ENCODE peak calls at places on chromosomes 1 and 21, in five cellular contexts. V is esophagus muscularis mucosa, A is astrocyte, R is heart right ventricle, H is suprapubic skin. W is an unnamed sample.

GRCh38 chr1:161088587-161089110 is 709 bp downstream of the NECTIN4 start:
- DNase-seq in V (no peak), A (peak; percentile 26), R (no peak), H (peak; percentile 50), W (no peak)

GRCh38 chr1:37391181-37391949 is 83.0 kb upstream of the ZC3H12A start:
- DNase-seq in V (no peak), A (no peak), R (no peak), H (no peak), W (no peak)

GRCh38 chr1:209653915-209654351 is 1.7 kb upstream of the LAMB3 start:
- DNase-seq in V (no peak), A (no peak), R (no peak), H (no peak), W (no peak)

GRCh38 chr1:116806245-116806644 is 52.0 kb downstream of the CD2 start:
- DNase-seq in V (peak; percentile 70), A (no peak), R (no peak), H (no peak), W (no peak)

GRCh38 chr1:168408531-168409242 is 128.0 kb downstream of the TBX19 start:
- DNase-seq in V (peak; percentile 57), A (peak; percentile 61), R (no peak), H (no peak), W (no peak)

GRCh38 chr1:59739111-59739510 is 75.6 kb upstream of the HOOK1 start:
- DNase-seq in V (no peak), A (no peak), R (no peak), H (no peak), W (no peak)

GRCh38 chr1:22886211-22886610 is 86.5 kb downstream of the LACTBL1 start:
- DNase-seq in V (no peak), A (peak; percentile 61), R (no peak), H (no peak), W (no peak)

GRCh38 chr1:7278045-7278444 is 492.8 kb downstream of the CAMTA1 start:
- DNase-seq in V (peak; percentile 45), A (no peak), R (no peak), H (no peak), W (peak; percentile 25)

GRCh38 chr1:93304716-93305138 is 41.0 kb upstream of the DR1 start:
- DNase-seq in V (no peak), A (peak; percentile 49), R (peak; percentile 54), H (no peak), W (no peak)

GRCh38 chr1:228994691-228995090 is 259.4 kb downstream of the RHOU start:
- DNase-seq in V (no peak), A (no peak), R (no peak), H (no peak), W (no peak)

GRCh38 chr1:246632584-246633168 is 66.4 kb downstream of the CNST start:
- DNase-seq in V (no peak), A (peak; percentile 98), R (no peak), H (no peak), W (no peak)

GRCh38 chr1:113617438-113618141 is 141.7 kb downstream of the PHTF1 start:
- DNase-seq in V (no peak), A (peak; percentile 39), R (no peak), H (no peak), W (no peak)

GRCh38 chr1:1627842-1628655 is 3.9 kb upstream of the MMP23B start:
- DNase-seq in V (no peak), A (no peak), R (no peak), H (peak; percentile 67), W (no peak)

GRCh38 chr1:155186955-155187891 is 13.6 kb downstream of the TRIM46 start:
- DNase-seq in V (no peak), A (no peak), R (no peak), H (peak; percentile 60), W (no peak)

GRCh38 chr1:167479331-167479979 is 38.9 kb downstream of the CD247 start:
- DNase-seq in V (no peak), A (no peak), R (no peak), H (no peak), W (no peak)

GRCh38 chr21:46191257-46191685 is 7.0 kb upstream of the SPATC1L start:
- DNase-seq in V (no peak), A (peak; percentile 72), R (no peak), H (peak; percentile 80), W (no peak)

GRCh38 chr1:15137807-15138206 is 15.7 kb upstream of the TMEM51 start:
- DNase-seq in V (no peak), A (no peak), R (no peak), H (no peak), W (no peak)

GRCh38 chr1:15134285-15134684 is 19.3 kb upstream of the TMEM51 start:
- DNase-seq in V (no peak), A (no peak), R (no peak), H (no peak), W (no peak)

GRCh38 chr1:15145327-15145726 is 8.2 kb upstream of the TMEM51 start:
- DNase-seq in V (no peak), A (no peak), R (no peak), H (no peak), W (no peak)

GRCh38 chr1:15141933-15142647 is 11.5 kb upstream of the TMEM51 start:
- DNase-seq in V (no peak), A (peak; percentile 92), R (peak; percentile 54), H (no peak), W (no peak)

GRCh38 chr1:15139654-15140350 is 13.7 kb upstream of the TMEM51 start:
- DNase-seq in V (no peak), A (peak; percentile 42), R (no peak), H (no peak), W (no peak)
- H3K27ac ChIP-seq in V (no peak overlapping the region), A (no peak overlapping the region), R (no peak overlapping the region), H (no peak overlapping the region), W (no peak overlapping the region)

GRCh38 chr21:43603641-43604504 is 55.4 kb downstream of the HSF2BP start:
- DNase-seq in V (no peak), A (peak; percentile 66), R (no peak), H (no peak), W (no peak)

GRCh38 chr21:43602277-43603229 is 56.7 kb downstream of the HSF2BP start:
- DNase-seq in V (no peak), A (no peak), R (no peak), H (no peak), W (no peak)

GRCh38 chr21:43605320-43606244 is 53.7 kb downstream of the HSF2BP start:
- DNase-seq in V (no peak), A (no peak), R (no peak), H (no peak), W (no peak)

GRCh38 chr21:43604505-43605204 is 54.6 kb downstream of the HSF2BP start:
- DNase-seq in V (no peak), A (no peak), R (no peak), H (no peak), W (no peak)

DNA sequence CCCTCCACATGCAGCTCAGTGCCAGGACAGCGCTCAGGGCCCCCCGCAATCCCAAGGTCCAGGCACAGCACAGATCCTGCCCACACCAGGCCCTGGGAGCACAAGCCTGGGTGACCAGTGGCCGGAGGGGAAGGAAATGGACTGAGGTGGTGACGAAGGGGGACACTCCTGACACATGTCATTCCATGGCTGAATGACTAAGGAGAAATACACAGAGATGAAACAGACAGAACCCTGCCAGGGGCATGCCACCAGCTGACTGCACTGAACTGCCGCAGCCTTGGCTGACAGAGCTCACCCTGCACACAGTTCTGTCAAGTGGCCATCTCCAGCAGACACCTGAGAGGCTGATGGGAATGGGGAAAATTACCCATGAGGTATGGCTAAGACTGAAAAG is 56.1 kb downstream of the HSF2BP start:
- DNase-seq in V (no peak), A (no peak), R (peak; percentile 22), H (no peak), W (no peak)
- H3K27ac ChIP-seq in V (no peak overlapping the region), A (peak overlapping the region; percentile 29), R (peak overlapping the region; percentile 80), H (peak overlapping the region; percentile 69), W (no peak overlapping the region)

GRCh38 chr1:204684551-204685235 is 845 bp downstream of the LRRN2 start:
- DNase-seq in V (no peak), A (no peak), R (peak; percentile 12), H (no peak), W (no peak)

GRCh38 chr1:204684206-204684536 is 1.4 kb downstream of the LRRN2 start:
- DNase-seq in V (no peak), A (no peak), R (no peak), H (no peak), W (no peak)

GRCh38 chr1:204685236-204686006 is at the start of gene LRRN2:
- DNase-seq in V (no peak), A (peak; percentile 8), R (no peak), H (no peak), W (no peak)

GRCh38 chr1:204680461-204680860 is 5.1 kb downstream of the LRRN2 start:
- DNase-seq in V (no peak), A (no peak), R (peak; percentile 14), H (no peak), W (no peak)

DNA sequence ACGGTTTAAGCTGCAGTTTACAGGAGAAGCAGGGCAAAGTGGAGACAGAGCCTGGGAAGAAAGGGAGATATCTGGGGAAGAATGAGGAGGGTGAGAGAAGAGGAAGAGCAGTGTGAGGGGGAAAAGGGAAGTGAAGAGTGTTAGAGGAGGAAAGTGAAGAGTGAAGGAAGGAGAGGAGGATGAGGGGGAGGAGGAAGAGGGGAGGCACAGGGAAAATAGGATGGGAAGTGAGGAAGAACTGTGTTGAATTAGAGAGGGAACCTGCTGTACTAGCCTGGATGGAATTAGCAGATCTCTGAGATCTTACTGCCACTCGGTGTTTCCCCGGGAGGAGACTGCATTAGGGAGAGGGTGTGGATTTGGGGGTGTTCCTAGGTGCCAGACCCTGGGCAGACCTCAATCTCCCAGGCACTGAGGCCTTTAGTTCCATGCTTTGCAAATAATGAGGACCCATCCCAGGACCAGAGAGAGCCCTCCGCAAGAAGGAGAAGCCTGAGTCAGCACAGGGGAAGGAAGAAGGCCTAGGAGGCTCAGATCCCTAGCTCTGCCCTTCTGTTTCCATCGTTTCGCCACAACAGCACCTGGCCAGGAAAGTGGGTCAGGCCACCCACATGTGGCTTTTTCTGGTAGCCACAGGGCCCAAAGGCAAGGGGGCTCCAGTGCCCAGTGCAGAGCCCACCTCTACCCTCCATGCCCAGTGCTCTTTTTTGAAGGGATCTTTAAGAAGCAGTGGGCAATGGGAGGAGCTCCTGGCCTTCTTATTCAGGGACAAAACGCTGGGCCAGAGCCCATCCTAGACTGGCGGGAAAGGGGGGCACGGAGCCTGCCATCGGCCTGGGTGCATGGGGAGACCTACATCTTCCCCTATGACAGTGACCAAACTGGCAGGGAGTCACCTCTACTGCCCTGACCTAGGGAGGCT is 2.0 kb downstream of the LRRN2 start:
- DNase-seq in V (no peak), A (no peak), R (no peak), H (no peak), W (no peak)
- H3K27ac ChIP-seq in V (no peak overlapping the region), A (no peak overlapping the region), R (no peak overlapping the region), H (no peak overlapping the region), W (no peak overlapping the region)

DNA sequence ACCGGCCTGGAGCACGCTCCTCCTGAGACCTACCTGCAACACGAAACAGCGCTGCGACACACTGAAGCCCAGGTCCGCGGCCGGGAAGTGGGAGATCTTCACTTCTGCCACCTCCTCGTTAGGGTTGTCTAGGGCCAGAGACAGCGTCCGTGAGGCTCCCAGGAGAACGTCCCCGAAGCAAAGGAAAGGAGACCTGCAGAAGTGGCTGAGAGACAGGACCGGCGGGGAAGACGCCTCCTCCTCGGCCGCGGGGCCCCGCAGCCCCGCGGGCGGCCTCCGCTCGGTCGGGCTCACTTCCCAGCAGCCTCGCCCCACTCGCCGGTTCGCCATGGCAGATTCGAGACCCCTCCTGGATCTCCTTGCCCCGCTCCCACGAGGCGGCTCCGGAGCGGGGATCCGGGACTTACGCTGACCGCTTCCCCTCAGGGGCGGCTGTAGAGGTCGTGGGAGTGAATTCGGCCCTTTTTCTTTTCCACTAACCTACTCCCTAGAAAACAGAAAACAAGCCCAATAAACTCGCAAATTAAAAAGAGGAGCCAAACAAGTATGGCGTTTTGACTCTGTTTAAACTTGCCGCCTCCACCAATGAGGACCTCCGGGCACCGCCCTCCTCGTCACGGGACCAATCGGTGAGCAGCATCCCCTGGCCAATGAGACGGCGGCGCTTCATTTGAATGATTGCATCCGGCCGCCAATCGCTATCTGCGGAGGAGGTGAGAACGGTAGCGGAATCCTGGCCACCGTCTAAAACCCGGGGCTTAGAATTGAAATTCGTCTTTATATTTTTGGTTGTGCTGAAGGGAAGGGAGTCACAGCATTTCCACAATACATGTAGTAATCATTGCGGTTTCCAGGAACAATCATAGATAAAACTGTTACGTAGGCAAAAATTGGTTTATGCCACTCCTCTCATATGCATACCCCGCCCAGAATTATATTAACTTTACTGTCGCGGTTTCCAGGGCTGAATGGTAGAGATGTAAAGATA is at the start of gene ASPM:
- DNase-seq in V (peak; percentile 98), A (peak; percentile 84), R (peak; percentile 94), H (peak; percentile 95), W (peak; percentile 92)
- H3K27ac ChIP-seq in V (no peak within 1 kb of the TSS), A (peak within 1 kb of the TSS; percentile 73), R (peak within 1 kb of the TSS; percentile 71), H (peak within 1 kb of the TSS; percentile 14), W (no peak within 1 kb of the TSS)

W was measured in vagina.